ENCODE peak calls at places on chromosome X, in seven cellular contexts. Z, J, F, E, C, B and R are unnamed samples. For H3K4me1, the result is how much of the 10 kb centered on the place peaks cover.

GRCh38 chrX:97539970-97540519 is 656.3 kb downstream of the RPA4 start:
- DNase-seq in Z (peak), J (no peak), F (no peak), E (no peak), C (no peak), B (no peak), R (no peak)

GRCh38 chrX:79270401-79270800 is 96.7 kb downstream of the ITM2A start:
- DNase-seq in Z (no peak), J (peak), F (peak), E (peak), C (no peak), B (no peak), R (peak)

GRCh38 chrX:10235851-10236250 is 79.1 kb downstream of the CLCN4 start:
- DNase-seq in Z (peak), J (no peak), F (no peak), E (no peak), C (peak), B (no peak), R (no peak)

GRCh38 chrX:43974736-43975135 is 1.5 kb upstream of the NDP start:
- DNase-seq in Z (no peak), J (no peak), F (no peak), E (no peak), C (no peak), B (no peak), R (no peak)

GRCh38 chrX:15441464-15441863 is 51.7 kb downstream of the PIR start:
- DNase-seq in Z (no peak), J (no peak), F (no peak), E (no peak), C (no peak), B (no peak), R (no peak)

GRCh38 chrX:10922158-10922557 is 189.0 kb upstream of the HCCS start:
- DNase-seq in Z (peak), J (no peak), F (no peak), E (no peak), C (peak), B (no peak), R (no peak)

GRCh38 chrX:1323315-1323714 is 13.3 kb upstream of the IL3RA start:
- DNase-seq in Z (peak), J (peak), F (peak), E (peak), C (no peak), B (no peak), R (peak)

GRCh38 chrX:132957211-132958085 is 981 bp downstream of the HS6ST2 start:
- DNase-seq in Z (peak), J (peak), F (peak), E (no peak), C (peak), B (no peak), R (peak)

GRCh38 chrX:119497185-119497584 is 28.9 kb downstream of the SLC25A5 start:
- DNase-seq in Z (no peak), J (no peak), F (no peak), E (no peak), C (no peak), B (no peak), R (no peak)

GRCh38 chrX:65686246-65686645 is 18.8 kb downstream of the MSN start:
- DNase-seq in Z (no peak), J (no peak), F (no peak), E (no peak), C (no peak), B (no peak), R (no peak)

GRCh38 chrX:30887288-30887687 is 1.8 kb downstream of the TAB3 start:
- DNase-seq in Z (no peak), J (no peak), F (no peak), E (no peak), C (no peak), B (no peak), R (no peak)

GRCh38 chrX:18886344-18887161 is 97.4 kb downstream of the PHKA2 start:
- DNase-seq in Z (peak), J (peak), F (peak), E (peak), C (peak), B (peak), R (peak)

GRCh38 chrX:65502618-65503017 is 32.0 kb downstream of the LAS1L start:
- DNase-seq in Z (no peak), J (no peak), F (no peak), E (no peak), C (no peak), B (no peak), R (no peak)

GRCh38 chrX:69121321-69122000 is 43.8 kb downstream of the PJA1 start:
- DNase-seq in Z (no peak), J (no peak), F (no peak), E (no peak), C (no peak), B (no peak), R (no peak)

GRCh38 chrX:146363919-146364318 is 445.7 kb upstream of the CXorf51B start:
- DNase-seq in Z (no peak), J (no peak), F (no peak), E (no peak), C (no peak), B (no peak), R (no peak)

GRCh38 chrX:132058050-132058449 is 34.9 kb downstream of the STK26 start:
- DNase-seq in Z (no peak), J (no peak), F (no peak), E (no peak), C (no peak), B (no peak), R (no peak)

GRCh38 chrX:104411800-104412199 is 154.2 kb upstream of the IL1RAPL2 start:
- DNase-seq in Z (no peak), J (no peak), F (no peak), E (no peak), C (no peak), B (no peak), R (no peak)

GRCh38 chrX:20061869-20062254 is 54.8 kb downstream of the MAP7D2 start:
- DNase-seq in Z (peak), J (no peak), F (no peak), E (no peak), C (peak), B (no peak), R (no peak)

GRCh38 chrX:101736651-101737050 is 77.0 kb upstream of the ARMCX2 start:
- DNase-seq in Z (no peak), J (no peak), F (no peak), E (no peak), C (no peak), B (no peak), R (no peak)

GRCh38 chrX:9880237-9880636 is 86.9 kb upstream of the CLDN34 start:
- DNase-seq in Z (no peak), J (no peak), F (no peak), E (no peak), C (no peak), B (no peak), R (no peak)

GRCh38 chrX:151983186-151983585 is 8.7 kb upstream of the GABRE start:
- DNase-seq in Z (no peak), J (no peak), F (no peak), E (no peak), C (no peak), B (no peak), R (no peak)
- H3K4me1 ChIP-seq in Z (under half), J (under half), F (under half), E (under half), C (half or more), B (under half), R (under half)

GRCh38 chrX:100409316-100410082 is 574 bp downstream of the PCDH19 start:
- DNase-seq in Z (peak), J (no peak), F (no peak), E (no peak), C (no peak), B (no peak), R (peak)
- H3K4me3 ChIP-seq in Z (peak), J (no peak), F (peak), E (no peak), C (peak), B (peak), R (peak)

GRCh38 chrX:133969191-133969590 is 16.2 kb downstream of the GPC3 start:
- DNase-seq in Z (no peak), J (no peak), F (no peak), E (no peak), C (no peak), B (no peak), R (peak)

GRCh38 chrX:133965321-133965720 is 20.1 kb downstream of the GPC3 start:
- DNase-seq in Z (no peak), J (no peak), F (no peak), E (no peak), C (no peak), B (no peak), R (no peak)

GRCh38 chrX:133970021-133970550 is 15.3 kb downstream of the GPC3 start:
- DNase-seq in Z (no peak), J (no peak), F (no peak), E (no peak), C (no peak), B (no peak), R (peak)

GRCh38 chrX:133966199-133966598 is 19.2 kb downstream of the GPC3 start:
- DNase-seq in Z (no peak), J (no peak), F (no peak), E (no peak), C (no peak), B (no peak), R (peak)

DNA sequence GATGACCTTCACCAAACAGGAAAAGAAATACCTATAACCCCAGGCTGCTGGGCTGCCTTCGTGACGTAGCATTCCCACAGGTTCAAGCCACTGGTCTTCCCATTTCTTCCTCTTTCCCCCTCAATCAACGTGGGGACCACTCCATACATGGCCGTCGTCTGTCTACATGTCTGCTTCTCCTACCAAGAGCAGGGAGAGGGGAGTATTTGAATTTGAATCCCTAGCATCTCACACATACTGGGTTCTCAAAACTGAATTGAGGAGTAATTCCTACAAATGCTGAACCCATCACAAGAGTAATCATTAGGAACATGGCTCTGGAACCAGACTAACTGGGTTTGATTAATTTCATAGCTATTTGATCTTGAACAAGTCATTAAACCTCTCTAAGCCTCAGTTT is 17.3 kb downstream of the GPC3 start:
- DNase-seq in Z (no peak), J (no peak), F (no peak), E (no peak), C (no peak), B (no peak), R (no peak)
- H3K4me1 ChIP-seq in Z (under half), J (under half), F (under half), E (under half), C (under half), B (under half), R (half or more)

GRCh38 chrX:41421071-41421729 is 25.9 kb upstream of the NYX start:
- DNase-seq in Z (no peak), J (no peak), F (no peak), E (no peak), C (no peak), B (no peak), R (no peak)

GRCh38 chrX:41419082-41419481 is 28.1 kb upstream of the NYX start:
- DNase-seq in Z (no peak), J (no peak), F (no peak), E (no peak), C (no peak), B (no peak), R (no peak)
- H3K4me3 ChIP-seq in Z (no peak), J (no peak), F (no peak), E (no peak), C (no peak), B (no peak), R (no peak)

GRCh38 chrX:22538581-22538980 is 265.9 kb downstream of the CBLL2 start:
- DNase-seq in Z (peak), J (no peak), F (no peak), E (no peak), C (peak), B (no peak), R (no peak)

GRCh38 chrX:22542641-22543040 is 269.9 kb downstream of the CBLL2 start:
- DNase-seq in Z (peak), J (no peak), F (no peak), E (no peak), C (peak), B (no peak), R (no peak)

GRCh38 chrX:22541926-22542325 is 269.2 kb downstream of the CBLL2 start:
- DNase-seq in Z (no peak), J (no peak), F (no peak), E (no peak), C (peak), B (no peak), R (no peak)
- H3K4me1 ChIP-seq in Z (under half), J (under half), F (under half), E (under half), C (under half), B (under half), R (under half)

GRCh38 chrX:13029831-13030771 is 14.3 kb downstream of the FAM9C start:
- DNase-seq in Z (no peak), J (no peak), F (peak), E (peak), C (no peak), B (no peak), R (peak)

GRCh38 chrX:13024911-13025454 is 19.4 kb downstream of the FAM9C start:
- DNase-seq in Z (no peak), J (no peak), F (no peak), E (no peak), C (no peak), B (no peak), R (no peak)

GRCh38 chrX:13026877-13027652 is 17.4 kb downstream of the FAM9C start:
- DNase-seq in Z (no peak), J (no peak), F (no peak), E (no peak), C (no peak), B (no peak), R (no peak)

GRCh38 chrX:13029341-13029740 is 15.1 kb downstream of the FAM9C start:
- DNase-seq in Z (peak), J (no peak), F (peak), E (peak), C (no peak), B (no peak), R (peak)

GRCh38 chrX:13028871-13029336 is 15.5 kb downstream of the FAM9C start:
- DNase-seq in Z (no peak), J (no peak), F (no peak), E (no peak), C (no peak), B (no peak), R (no peak)
- H3K4me3 ChIP-seq in Z (peak), J (no peak), F (no peak), E (no peak), C (peak), B (no peak), R (no peak)

DNA sequence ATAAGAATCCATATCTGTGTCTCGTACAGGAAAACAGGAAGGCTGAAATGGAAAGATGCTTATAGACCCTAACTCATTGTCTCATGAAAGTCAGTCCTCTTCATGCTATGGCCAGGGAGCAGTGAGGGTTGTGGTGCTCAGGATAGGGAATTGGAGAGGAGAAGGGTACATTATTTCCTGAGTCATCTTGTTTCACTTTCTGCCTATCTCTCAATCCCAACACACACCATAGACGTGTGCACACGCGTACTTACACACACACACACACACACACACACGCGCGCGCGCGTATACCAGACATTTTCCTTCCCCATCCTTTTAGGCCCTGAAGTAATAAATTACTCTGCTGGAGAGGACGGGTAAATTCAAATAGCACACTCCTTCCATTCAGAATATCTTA is 53.7 kb upstream of the PRRG3 start:
- DNase-seq in Z (no peak), J (no peak), F (no peak), E (no peak), C (no peak), B (no peak), R (no peak)
- H3K4me1 ChIP-seq in Z (under half), J (under half), F (under half), E (under half), C (under half), B (under half), R (under half)

GRCh38 chrX:134896194-134896593 is 94.6 kb upstream of the SMIM10 start:
- DNase-seq in Z (no peak), J (no peak), F (no peak), E (no peak), C (no peak), B (no peak), R (no peak)

GRCh38 chrX:134894373-134894895 is 96.4 kb upstream of the SMIM10 start:
- DNase-seq in Z (no peak), J (no peak), F (no peak), E (no peak), C (no peak), B (no peak), R (no peak)

GRCh38 chrX:134891652-134892051 is 99.1 kb upstream of the SMIM10 start:
- DNase-seq in Z (no peak), J (no peak), F (no peak), E (no peak), C (peak), B (no peak), R (no peak)

GRCh38 chrX:134898450-134898849 is 92.3 kb upstream of the SMIM10 start:
- DNase-seq in Z (peak), J (no peak), F (no peak), E (no peak), C (no peak), B (no peak), R (no peak)

GRCh38 chrX:134895785-134896184 is 95.0 kb upstream of the SMIM10 start:
- DNase-seq in Z (no peak), J (no peak), F (no peak), E (no peak), C (no peak), B (no peak), R (no peak)
- H3K4me3 ChIP-seq in Z (no peak), J (no peak), F (no peak), E (no peak), C (no peak), B (no peak), R (no peak)

GRCh38 chrX:47631676-47632075 is 1.9 kb upstream of the CFP start:
- DNase-seq in Z (no peak), J (no peak), F (no peak), E (no peak), C (no peak), B (no peak), R (no peak)
- H3K4me1 ChIP-seq in Z (under half), J (under half), F (under half), E (under half), C (under half), B (under half), R (under half)

GRCh38 chrX:154731881-154732280 is 19.0 kb downstream of the GAB3 start:
- DNase-seq in Z (no peak), J (no peak), F (no peak), E (no peak), C (no peak), B (no peak), R (no peak)

GRCh38 chrX:154732421-154733071 is 18.3 kb downstream of the GAB3 start:
- DNase-seq in Z (peak), J (no peak), F (no peak), E (no peak), C (peak), B (no peak), R (no peak)

GRCh38 chrX:154733072-154733425 is 17.8 kb downstream of the GAB3 start:
- DNase-seq in Z (no peak), J (no peak), F (no peak), E (no peak), C (no peak), B (no peak), R (no peak)

GRCh38 chrX:154735695-154736393 is 15.0 kb downstream of the GAB3 start:
- DNase-seq in Z (peak), J (no peak), F (peak), E (no peak), C (peak), B (no peak), R (no peak)

DNA sequence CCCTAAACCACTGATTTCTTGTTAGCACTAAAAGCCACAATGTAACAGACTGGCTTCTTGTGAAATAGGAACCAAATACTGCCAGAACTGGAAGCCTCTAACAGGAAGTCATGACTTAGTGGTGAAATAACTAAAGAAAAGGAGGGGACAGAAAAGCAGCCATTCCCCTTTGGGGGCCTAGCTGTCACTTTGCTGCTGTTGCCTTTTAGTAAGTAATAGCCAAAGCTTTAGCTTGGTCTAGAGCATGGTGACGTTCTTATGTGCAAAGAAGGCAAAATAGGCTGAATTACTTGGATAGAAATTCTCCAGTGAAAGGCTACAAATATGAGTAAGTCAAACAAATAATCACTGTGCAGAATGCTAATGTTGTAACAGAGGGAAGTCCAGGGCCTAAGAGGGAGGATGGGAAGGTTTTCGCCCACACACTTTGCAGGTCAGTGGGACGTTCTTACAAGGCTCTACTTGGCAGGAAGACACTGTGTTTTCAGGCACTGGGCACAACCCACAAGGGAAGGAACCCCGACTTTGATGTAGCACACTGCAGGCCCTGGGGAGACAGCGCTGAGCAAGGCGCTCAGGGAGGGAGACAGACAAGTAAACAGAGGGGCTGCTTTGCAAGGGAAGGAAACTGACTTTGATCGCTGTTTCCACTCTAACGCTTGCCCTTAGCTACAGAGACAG is 16.6 kb downstream of the GAB3 start:
- DNase-seq in Z (peak), J (no peak), F (peak), E (peak), C (peak), B (no peak), R (no peak)
- H3K4me3 ChIP-seq in Z (peak), J (no peak), F (no peak), E (peak), C (peak), B (no peak), R (no peak)